ENCODE peak calls at places on chromosomes 1 and 21, in ten cellular contexts. One of them, this sample, is unnamed.

GRCh38 chr21:33308586-33309490 is 15.9 kb upstream of the IFNAR1 start:
- DNase-seq in cardiac muscle cell: no peak
- DNase-seq in GM23338: no peak
- DNase-seq in GM06990: peak
- DNase-seq in B cell: peak
- DNase-seq in A549: no peak
- DNase-seq in fibroblast of lung: peak
- DNase-seq in BE2C: peak
- DNase-seq in brain microvascular endothelial cell: no peak
- DNase-seq in endothelial cell: no peak
- DNase-seq in this sample: no peak

GRCh38 chr21:41410767-41411448 is 15.1 kb upstream of the MX1 start:
- DNase-seq in cardiac muscle cell: no peak
- DNase-seq in GM23338: no peak
- DNase-seq in GM06990: no peak
- DNase-seq in B cell: no peak
- DNase-seq in A549: no peak
- DNase-seq in fibroblast of lung: no peak
- DNase-seq in BE2C: no peak
- DNase-seq in brain microvascular endothelial cell: no peak
- DNase-seq in endothelial cell: no peak
- DNase-seq in this sample: no peak

GRCh38 chr21:39037807-39038405 is 145.3 kb downstream of the PSMG1 start:
- DNase-seq in cardiac muscle cell: no peak
- DNase-seq in GM23338: peak
- DNase-seq in GM06990: no peak
- DNase-seq in B cell: no peak
- DNase-seq in A549: no peak
- DNase-seq in fibroblast of lung: no peak
- DNase-seq in BE2C: no peak
- DNase-seq in brain microvascular endothelial cell: no peak
- DNase-seq in endothelial cell: no peak
- DNase-seq in this sample: peak

GRCh38 chr1:23638188-23638619 is 53.4 kb upstream of the RPL11 start:
- DNase-seq in cardiac muscle cell: no peak
- DNase-seq in GM23338: peak
- DNase-seq in GM06990: no peak
- DNase-seq in B cell: no peak
- DNase-seq in A549: no peak
- DNase-seq in fibroblast of lung: no peak
- DNase-seq in BE2C: no peak
- DNase-seq in brain microvascular endothelial cell: no peak
- DNase-seq in endothelial cell: no peak
- DNase-seq in this sample: no peak

GRCh38 chr21:39444406-39445145 is 1.0 kb downstream of the LCA5L start:
- DNase-seq in cardiac muscle cell: peak
- DNase-seq in GM23338: peak
- DNase-seq in GM06990: no peak
- DNase-seq in B cell: peak
- DNase-seq in A549: no peak
- DNase-seq in fibroblast of lung: peak
- DNase-seq in BE2C: no peak
- DNase-seq in brain microvascular endothelial cell: peak
- DNase-seq in endothelial cell: peak
- DNase-seq in this sample: peak

GRCh38 chr1:85894651-85895050 is 186.4 kb upstream of the ZNHIT6 start:
- DNase-seq in cardiac muscle cell: peak
- DNase-seq in GM23338: peak
- DNase-seq in GM06990: no peak
- DNase-seq in B cell: no peak
- DNase-seq in A549: peak
- DNase-seq in fibroblast of lung: peak
- DNase-seq in BE2C: peak
- DNase-seq in brain microvascular endothelial cell: peak
- DNase-seq in endothelial cell: peak
- DNase-seq in this sample: peak

GRCh38 chr1:223714849-223715709 is 2.7 kb downstream of the CAPN2 start:
- DNase-seq in cardiac muscle cell: no peak
- DNase-seq in GM23338: peak
- DNase-seq in GM06990: no peak
- DNase-seq in B cell: no peak
- DNase-seq in A549: peak
- DNase-seq in fibroblast of lung: peak
- DNase-seq in BE2C: no peak
- DNase-seq in brain microvascular endothelial cell: peak
- DNase-seq in endothelial cell: peak
- DNase-seq in this sample: peak

GRCh38 chr1:77014396-77014795 is 147.1 kb downstream of the ST6GALNAC5 start:
- DNase-seq in cardiac muscle cell: no peak
- DNase-seq in GM23338: peak
- DNase-seq in GM06990: no peak
- DNase-seq in B cell: no peak
- DNase-seq in A549: peak
- DNase-seq in fibroblast of lung: no peak
- DNase-seq in BE2C: no peak
- DNase-seq in brain microvascular endothelial cell: no peak
- DNase-seq in endothelial cell: no peak
- DNase-seq in this sample: peak

GRCh38 chr1:109876617-109877319 is 33.9 kb upstream of the CSF1 start:
- DNase-seq in cardiac muscle cell: no peak
- DNase-seq in GM23338: peak
- DNase-seq in GM06990: no peak
- DNase-seq in B cell: no peak
- DNase-seq in A549: no peak
- DNase-seq in fibroblast of lung: peak
- DNase-seq in BE2C: no peak
- DNase-seq in brain microvascular endothelial cell: peak
- DNase-seq in endothelial cell: no peak
- DNase-seq in this sample: peak

GRCh38 chr1:86468501-86468977 is at the start of gene CLCA1:
- DNase-seq in cardiac muscle cell: no peak
- DNase-seq in GM23338: no peak
- DNase-seq in GM06990: no peak
- DNase-seq in B cell: no peak
- DNase-seq in A549: no peak
- DNase-seq in fibroblast of lung: no peak
- DNase-seq in BE2C: no peak
- DNase-seq in brain microvascular endothelial cell: no peak
- DNase-seq in endothelial cell: no peak
- DNase-seq in this sample: no peak

GRCh38 chr1:1598051-1598719 is 1.8 kb downstream of the FNDC10 start:
- DNase-seq in cardiac muscle cell: no peak
- DNase-seq in GM23338: no peak
- DNase-seq in GM06990: no peak
- DNase-seq in B cell: peak
- DNase-seq in A549: no peak
- DNase-seq in fibroblast of lung: no peak
- DNase-seq in BE2C: no peak
- DNase-seq in brain microvascular endothelial cell: no peak
- DNase-seq in endothelial cell: no peak
- DNase-seq in this sample: no peak
- TF ChIP-seq CTCF in cardiac muscle cell: no peak
- TF ChIP-seq CTCF in GM23338: no peak
- TF ChIP-seq CTCF in GM06990: no peak
- TF ChIP-seq CTCF in B cell: no peak
- TF ChIP-seq CTCF in A549: no peak
- TF ChIP-seq CTCF in fibroblast of lung: no peak
- TF ChIP-seq CTCF in BE2C: no peak
- TF ChIP-seq CTCF in brain microvascular endothelial cell: no peak
- TF ChIP-seq CTCF in endothelial cell: no peak
- TF ChIP-seq CTCF in this sample: no peak

GRCh38 chr1:6181347-6181770 is 1.2 kb upstream of the CHD5 start:
- DNase-seq in cardiac muscle cell: no peak
- DNase-seq in GM23338: peak
- DNase-seq in GM06990: no peak
- DNase-seq in B cell: no peak
- DNase-seq in A549: no peak
- DNase-seq in fibroblast of lung: no peak
- DNase-seq in BE2C: no peak
- DNase-seq in brain microvascular endothelial cell: no peak
- DNase-seq in endothelial cell: no peak
- DNase-seq in this sample: no peak
- TF ChIP-seq CTCF in cardiac muscle cell: no peak
- TF ChIP-seq CTCF in GM23338: no peak
- TF ChIP-seq CTCF in GM06990: no peak
- TF ChIP-seq CTCF in B cell: no peak
- TF ChIP-seq CTCF in A549: no peak
- TF ChIP-seq CTCF in fibroblast of lung: no peak
- TF ChIP-seq CTCF in BE2C: no peak
- TF ChIP-seq CTCF in brain microvascular endothelial cell: no peak
- TF ChIP-seq CTCF in endothelial cell: no peak
- TF ChIP-seq CTCF in this sample: no peak

DNA sequence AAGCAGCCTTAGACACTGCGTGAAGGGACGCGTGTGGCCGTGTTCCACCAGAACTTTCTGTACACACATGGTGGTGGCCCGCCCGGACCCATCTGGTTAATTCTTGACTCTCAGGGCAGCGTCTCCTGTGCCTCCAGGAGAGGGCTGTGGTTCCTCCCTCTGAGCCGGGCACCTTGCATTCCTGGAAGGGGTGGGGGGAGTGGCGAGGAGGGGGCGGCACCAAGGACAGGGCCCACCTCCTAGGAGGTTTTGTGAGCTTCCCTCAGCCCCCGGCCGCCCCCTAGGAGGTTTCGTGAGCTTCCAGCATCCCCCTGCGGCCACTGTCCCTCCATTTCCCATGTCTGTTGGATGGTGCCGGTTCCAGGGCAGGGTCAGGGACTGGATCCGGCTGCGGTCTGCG is 28.9 kb downstream of the FAAP20 start:
- DNase-seq in cardiac muscle cell: no peak
- DNase-seq in GM23338: peak
- DNase-seq in GM06990: no peak
- DNase-seq in B cell: no peak
- DNase-seq in A549: no peak
- DNase-seq in fibroblast of lung: no peak
- DNase-seq in BE2C: no peak
- DNase-seq in brain microvascular endothelial cell: no peak
- DNase-seq in endothelial cell: no peak
- DNase-seq in this sample: no peak
- TF ChIP-seq CTCF in cardiac muscle cell: no peak
- TF ChIP-seq CTCF in GM23338: no peak
- TF ChIP-seq CTCF in GM06990: no peak
- TF ChIP-seq CTCF in B cell: no peak
- TF ChIP-seq CTCF in A549: no peak
- TF ChIP-seq CTCF in fibroblast of lung: no peak
- TF ChIP-seq CTCF in BE2C: no peak
- TF ChIP-seq CTCF in brain microvascular endothelial cell: no peak
- TF ChIP-seq CTCF in endothelial cell: no peak
- TF ChIP-seq CTCF in this sample: no peak

GRCh38 chr1:186682721-186683120 is 2.5 kb upstream of the PTGS2 start:
- DNase-seq in cardiac muscle cell: no peak
- DNase-seq in GM23338: peak
- DNase-seq in GM06990: no peak
- DNase-seq in B cell: no peak
- DNase-seq in A549: peak
- DNase-seq in fibroblast of lung: peak
- DNase-seq in BE2C: no peak
- DNase-seq in brain microvascular endothelial cell: no peak
- DNase-seq in endothelial cell: no peak
- DNase-seq in this sample: peak
- TF ChIP-seq CTCF in cardiac muscle cell: peak
- TF ChIP-seq CTCF in GM23338: peak
- TF ChIP-seq CTCF in GM06990: no peak
- TF ChIP-seq CTCF in B cell: no peak
- TF ChIP-seq CTCF in A549: peak
- TF ChIP-seq CTCF in fibroblast of lung: peak
- TF ChIP-seq CTCF in BE2C: no peak
- TF ChIP-seq CTCF in brain microvascular endothelial cell: peak
- TF ChIP-seq CTCF in endothelial cell: no peak
- TF ChIP-seq CTCF in this sample: peak

GRCh38 chr1:158060001-158060400 is 66.6 kb downstream of the KIRREL1 start:
- DNase-seq in cardiac muscle cell: peak
- DNase-seq in GM23338: peak
- DNase-seq in GM06990: no peak
- DNase-seq in B cell: no peak
- DNase-seq in A549: no peak
- DNase-seq in fibroblast of lung: no peak
- DNase-seq in BE2C: no peak
- DNase-seq in brain microvascular endothelial cell: no peak
- DNase-seq in endothelial cell: peak
- DNase-seq in this sample: no peak
- TF ChIP-seq CTCF in cardiac muscle cell: no peak
- TF ChIP-seq CTCF in GM23338: no peak
- TF ChIP-seq CTCF in GM06990: no peak
- TF ChIP-seq CTCF in B cell: no peak
- TF ChIP-seq CTCF in A549: no peak
- TF ChIP-seq CTCF in fibroblast of lung: no peak
- TF ChIP-seq CTCF in BE2C: no peak
- TF ChIP-seq CTCF in brain microvascular endothelial cell: no peak
- TF ChIP-seq CTCF in endothelial cell: no peak
- TF ChIP-seq CTCF in this sample: no peak

GRCh38 chr21:36747114-36747814 is 48.3 kb downstream of the SIM2 start:
- DNase-seq in cardiac muscle cell: peak
- DNase-seq in GM23338: peak
- DNase-seq in GM06990: no peak
- DNase-seq in B cell: no peak
- DNase-seq in A549: no peak
- DNase-seq in fibroblast of lung: no peak
- DNase-seq in BE2C: no peak
- DNase-seq in brain microvascular endothelial cell: no peak
- DNase-seq in endothelial cell: peak
- DNase-seq in this sample: no peak

GRCh38 chr21:36745459-36745858 is 46.5 kb downstream of the SIM2 start:
- DNase-seq in cardiac muscle cell: no peak
- DNase-seq in GM23338: no peak
- DNase-seq in GM06990: no peak
- DNase-seq in B cell: no peak
- DNase-seq in A549: no peak
- DNase-seq in fibroblast of lung: no peak
- DNase-seq in BE2C: no peak
- DNase-seq in brain microvascular endothelial cell: no peak
- DNase-seq in endothelial cell: no peak
- DNase-seq in this sample: no peak

GRCh38 chr21:36750579-36750959 is 51.7 kb downstream of the SIM2 start:
- DNase-seq in cardiac muscle cell: no peak
- DNase-seq in GM23338: no peak
- DNase-seq in GM06990: no peak
- DNase-seq in B cell: no peak
- DNase-seq in A549: no peak
- DNase-seq in fibroblast of lung: no peak
- DNase-seq in BE2C: no peak
- DNase-seq in brain microvascular endothelial cell: no peak
- DNase-seq in endothelial cell: no peak
- DNase-seq in this sample: no peak

GRCh38 chr21:36749935-36750578 is 51.1 kb downstream of the SIM2 start:
- DNase-seq in cardiac muscle cell: peak
- DNase-seq in GM23338: peak
- DNase-seq in GM06990: no peak
- DNase-seq in B cell: no peak
- DNase-seq in A549: peak
- DNase-seq in fibroblast of lung: peak
- DNase-seq in BE2C: no peak
- DNase-seq in brain microvascular endothelial cell: peak
- DNase-seq in endothelial cell: peak
- DNase-seq in this sample: no peak

GRCh38 chr21:36747815-36748381 is 49.0 kb downstream of the SIM2 start:
- DNase-seq in cardiac muscle cell: peak
- DNase-seq in GM23338: peak
- DNase-seq in GM06990: peak
- DNase-seq in B cell: no peak
- DNase-seq in A549: no peak
- DNase-seq in fibroblast of lung: no peak
- DNase-seq in BE2C: peak
- DNase-seq in brain microvascular endothelial cell: peak
- DNase-seq in endothelial cell: peak
- DNase-seq in this sample: no peak
- TF ChIP-seq CTCF in cardiac muscle cell: peak
- TF ChIP-seq CTCF in GM23338: no peak
- TF ChIP-seq CTCF in GM06990: no peak
- TF ChIP-seq CTCF in B cell: no peak
- TF ChIP-seq CTCF in A549: no peak
- TF ChIP-seq CTCF in fibroblast of lung: no peak
- TF ChIP-seq CTCF in BE2C: peak
- TF ChIP-seq CTCF in brain microvascular endothelial cell: peak
- TF ChIP-seq CTCF in endothelial cell: no peak
- TF ChIP-seq CTCF in this sample: no peak